ENCODE peak calls at places on chromosomes 13 and 19, in six cellular contexts. One of them, this sample, is unnamed.
A peak's percentile ranks its signal among the peaks of the same experiment; 100 is the strongest.

GRCh38 chr19:29318581-29318980 is 105.6 kb upstream of the UQCRFS1 start:
- DNase-seq in neuronal stem cell: no peak
- DNase-seq in mesendoderm: no peak
- DNase-seq in fibroblast of lung: no peak
- DNase-seq in GM23248: no peak
- DNase-seq in trophoblast cell: no peak
- DNase-seq in this sample: no peak

GRCh38 chr13:20461860-20462532 is 63.7 kb downstream of the CRYL1 start:
- DNase-seq in fibroblast of lung: no peak
- DNase-seq in neuronal stem cell: no peak
- DNase-seq in mesendoderm: peak; percentile 44
- DNase-seq in GM23248: no peak
- DNase-seq in trophoblast cell: peak; percentile 78
- DNase-seq in this sample: no peak

GRCh38 chr13:101552797-101553196 is 100.3 kb downstream of the ITGBL1 start:
- DNase-seq in neuronal stem cell: no peak
- DNase-seq in GM23248: peak; percentile 83
- DNase-seq in fibroblast of lung: peak; percentile 46
- DNase-seq in trophoblast cell: peak; percentile 37
- DNase-seq in mesendoderm: peak; percentile 11
- DNase-seq in this sample: no peak

GRCh38 chr19:18495204-18495911 is 26.5 kb downstream of the ELL start:
- DNase-seq in neuronal stem cell: no peak
- DNase-seq in fibroblast of lung: no peak
- DNase-seq in trophoblast cell: no peak
- DNase-seq in GM23248: no peak
- DNase-seq in mesendoderm: no peak
- DNase-seq in this sample: no peak

GRCh38 chr13:57063007-57063406 is 77.7 kb upstream of the PRR20A start:
- DNase-seq in mesendoderm: peak; percentile 8
- DNase-seq in fibroblast of lung: no peak
- DNase-seq in GM23248: no peak
- DNase-seq in neuronal stem cell: no peak
- DNase-seq in trophoblast cell: no peak
- DNase-seq in this sample: no peak

GRCh38 chr13:19940106-19940505 is 18.4 kb upstream of the ZMYM2 start:
- DNase-seq in GM23248: no peak
- DNase-seq in mesendoderm: peak; percentile 28
- DNase-seq in neuronal stem cell: no peak
- DNase-seq in fibroblast of lung: no peak
- DNase-seq in trophoblast cell: no peak
- DNase-seq in this sample: no peak

GRCh38 chr19:43651758-43652545 is 12.3 kb upstream of the CADM4 start:
- DNase-seq in mesendoderm: peak; percentile 82
- DNase-seq in fibroblast of lung: peak; percentile 69
- DNase-seq in GM23248: peak; percentile 78
- DNase-seq in trophoblast cell: peak; percentile 66
- DNase-seq in neuronal stem cell: no peak
- DNase-seq in this sample: no peak

GRCh38 chr19:1789282-1790020 is 22.6 kb downstream of the ATP8B3 start:
- DNase-seq in fibroblast of lung: no peak
- DNase-seq in GM23248: peak; percentile 17
- DNase-seq in neuronal stem cell: no peak
- DNase-seq in mesendoderm: no peak
- DNase-seq in trophoblast cell: no peak
- DNase-seq in this sample: no peak

GRCh38 chr19:54159352-54160181 is at the start of gene LENG1:
- DNase-seq in GM23248: peak; percentile 100
- DNase-seq in fibroblast of lung: peak; percentile 100
- DNase-seq in neuronal stem cell: peak; percentile 100
- DNase-seq in mesendoderm: peak; percentile 100
- DNase-seq in trophoblast cell: peak; percentile 100
- DNase-seq in this sample: peak; percentile 100

GRCh38 chr13:111658150-111659100 is 338.0 kb downstream of the TEX29 start:
- DNase-seq in trophoblast cell: no peak
- DNase-seq in fibroblast of lung: no peak
- DNase-seq in neuronal stem cell: peak; percentile 76
- DNase-seq in GM23248: no peak
- DNase-seq in mesendoderm: peak; percentile 25
- DNase-seq in this sample: no peak

GRCh38 chr13:39935155-39935554 is 279.7 kb downstream of the COG6 start:
- DNase-seq in GM23248: no peak
- DNase-seq in fibroblast of lung: no peak
- DNase-seq in mesendoderm: no peak
- DNase-seq in trophoblast cell: no peak
- DNase-seq in neuronal stem cell: no peak
- DNase-seq in this sample: no peak

GRCh38 chr13:47897411-47898050 is 103.5 kb downstream of the SUCLA2 start:
- DNase-seq in GM23248: peak; percentile 67
- DNase-seq in trophoblast cell: peak; percentile 98
- DNase-seq in neuronal stem cell: no peak
- DNase-seq in fibroblast of lung: no peak
- DNase-seq in mesendoderm: peak; percentile 97
- DNase-seq in this sample: peak; percentile 11

GRCh38 chr13:29817604-29818378 is 32.6 kb downstream of the UBL3 start:
- DNase-seq in mesendoderm: no peak
- DNase-seq in GM23248: peak; percentile 56
- DNase-seq in fibroblast of lung: no peak
- DNase-seq in trophoblast cell: no peak
- DNase-seq in neuronal stem cell: no peak
- DNase-seq in this sample: no peak

GRCh38 chr19:4830332-4830731 is 1.2 kb downstream of the TICAM1 start:
- DNase-seq in mesendoderm: no peak
- DNase-seq in fibroblast of lung: no peak
- DNase-seq in GM23248: no peak
- DNase-seq in neuronal stem cell: no peak
- DNase-seq in trophoblast cell: no peak
- DNase-seq in this sample: no peak

GRCh38 chr19:48818234-48818823 is 7.5 kb upstream of the BCAT2 start:
- DNase-seq in fibroblast of lung: no peak
- DNase-seq in neuronal stem cell: no peak
- DNase-seq in mesendoderm: no peak
- DNase-seq in GM23248: no peak
- DNase-seq in trophoblast cell: no peak
- DNase-seq in this sample: no peak

GRCh38 chr19:6801397-6802086 is 29.0 kb downstream of the VAV1 start:
- DNase-seq in trophoblast cell: peak; percentile 33
- DNase-seq in mesendoderm: peak; percentile 62
- DNase-seq in neuronal stem cell: no peak
- DNase-seq in GM23248: peak; percentile 21
- DNase-seq in fibroblast of lung: no peak
- DNase-seq in this sample: no peak

GRCh38 chr13:23921451-23921888 is 24.2 kb upstream of the C1QTNF9B start:
- DNase-seq in fibroblast of lung: peak; percentile 66
- DNase-seq in mesendoderm: peak; percentile 93
- DNase-seq in trophoblast cell: peak; percentile 86
- DNase-seq in neuronal stem cell: peak; percentile 39
- DNase-seq in GM23248: peak; percentile 77
- DNase-seq in this sample: peak; percentile 47

GRCh38 chr13:113045214-113046007 is 60.2 kb upstream of the F7 start:
- DNase-seq in GM23248: no peak
- DNase-seq in neuronal stem cell: no peak
- DNase-seq in trophoblast cell: no peak
- DNase-seq in fibroblast of lung: no peak
- DNase-seq in mesendoderm: no peak
- DNase-seq in this sample: no peak

GRCh38 chr13:79867248-79867647 is 386.3 kb downstream of the NDFIP2 start:
- DNase-seq in fibroblast of lung: no peak
- DNase-seq in trophoblast cell: no peak
- DNase-seq in GM23248: no peak
- DNase-seq in mesendoderm: no peak
- DNase-seq in neuronal stem cell: no peak
- DNase-seq in this sample: no peak

GRCh38 chr19:38880882-38881609 is 3.0 kb upstream of the RINL start:
- DNase-seq in fibroblast of lung: no peak
- DNase-seq in mesendoderm: no peak
- DNase-seq in GM23248: no peak
- DNase-seq in trophoblast cell: no peak
- DNase-seq in neuronal stem cell: no peak
- DNase-seq in this sample: no peak
- H3K4me3 ChIP-seq in fibroblast of lung: no peak overlapping the region
- H3K4me3 ChIP-seq in mesendoderm: no peak overlapping the region
- H3K4me3 ChIP-seq in GM23248: no peak overlapping the region
- H3K4me3 ChIP-seq in trophoblast cell: no peak overlapping the region
- H3K4me3 ChIP-seq in neuronal stem cell: no peak overlapping the region
- H3K4me3 ChIP-seq in this sample: no peak overlapping the region

GRCh38 chr19:47503130-47503822 is 11.6 kb downstream of the NAPA start:
- DNase-seq in neuronal stem cell: no peak
- DNase-seq in trophoblast cell: no peak
- DNase-seq in mesendoderm: no peak
- DNase-seq in fibroblast of lung: no peak
- DNase-seq in GM23248: no peak
- DNase-seq in this sample: no peak
- H3K36me3 ChIP-seq in neuronal stem cell: peaks cover 47% of the 10 kb centered on the region
- H3K36me3 ChIP-seq in trophoblast cell: peaks cover 51% of the 10 kb centered on the region
- H3K36me3 ChIP-seq in mesendoderm: peaks cover 2% of the 10 kb centered on the region
- H3K36me3 ChIP-seq in fibroblast of lung: peaks cover 22% of the 10 kb centered on the region
- H3K36me3 ChIP-seq in GM23248: peaks cover 13% of the 10 kb centered on the region
- H3K36me3 ChIP-seq in this sample: peaks cover 3% of the 10 kb centered on the region

GRCh38 chr19:52451241-52451640 is 2.1 kb upstream of the ZNF578 start:
- DNase-seq in trophoblast cell: no peak
- DNase-seq in fibroblast of lung: no peak
- DNase-seq in GM23248: no peak
- DNase-seq in mesendoderm: no peak
- DNase-seq in neuronal stem cell: no peak
- DNase-seq in this sample: no peak

GRCh38 chr19:52453324-52454094 is at the start of gene ZNF578:
- DNase-seq in GM23248: peak; percentile 89
- DNase-seq in fibroblast of lung: peak; percentile 91
- DNase-seq in neuronal stem cell: peak; percentile 5
- DNase-seq in trophoblast cell: peak; percentile 83
- DNase-seq in mesendoderm: peak; percentile 91
- DNase-seq in this sample: peak; percentile 68
- H3K27ac ChIP-seq in GM23248: peak within 1 kb of the TSS; percentile 42
- H3K27ac ChIP-seq in fibroblast of lung: peak within 1 kb of the TSS; percentile 77
- H3K27ac ChIP-seq in neuronal stem cell: no peak within 1 kb of the TSS
- H3K27ac ChIP-seq in trophoblast cell: no peak within 1 kb of the TSS
- H3K27ac ChIP-seq in mesendoderm: no peak within 1 kb of the TSS
- H3K27ac ChIP-seq in this sample: no peak within 1 kb of the TSS

DNA sequence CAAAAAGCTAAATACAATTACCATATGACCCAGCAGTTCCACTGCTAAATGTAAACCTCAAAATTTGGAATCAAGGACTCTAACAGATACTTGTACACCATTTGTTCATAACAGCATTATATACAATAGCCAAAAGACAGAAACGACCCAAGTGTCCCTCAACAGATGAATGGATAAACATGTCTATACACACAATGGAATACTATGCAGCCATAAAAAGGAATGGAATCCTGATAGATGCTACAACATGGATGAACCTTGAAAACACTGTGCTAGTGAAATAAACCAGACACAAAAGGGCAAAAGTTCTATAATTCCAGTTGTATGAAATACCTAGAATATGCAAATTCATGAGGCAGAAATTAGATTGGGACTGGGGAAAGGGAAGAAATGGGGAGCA is 12.2 kb downstream of the NEK3 start:
- DNase-seq in trophoblast cell: no peak
- DNase-seq in mesendoderm: no peak
- DNase-seq in neuronal stem cell: no peak
- DNase-seq in fibroblast of lung: no peak
- DNase-seq in GM23248: no peak
- DNase-seq in this sample: no peak
- H3K4me3 ChIP-seq in trophoblast cell: no peak overlapping the region
- H3K4me3 ChIP-seq in mesendoderm: no peak overlapping the region
- H3K4me3 ChIP-seq in neuronal stem cell: no peak overlapping the region
- H3K4me3 ChIP-seq in fibroblast of lung: no peak overlapping the region
- H3K4me3 ChIP-seq in GM23248: no peak overlapping the region
- H3K4me3 ChIP-seq in this sample: no peak overlapping the region

GRCh38 chr19:42201489-42202289 is 15.8 kb downstream of the DEDD2 start:
- DNase-seq in GM23248: no peak
- DNase-seq in mesendoderm: no peak
- DNase-seq in neuronal stem cell: no peak
- DNase-seq in fibroblast of lung: no peak
- DNase-seq in trophoblast cell: peak; percentile 35
- DNase-seq in this sample: no peak

GRCh38 chr19:42198676-42199439 is 18.6 kb downstream of the DEDD2 start:
- DNase-seq in fibroblast of lung: no peak
- DNase-seq in GM23248: no peak
- DNase-seq in neuronal stem cell: no peak
- DNase-seq in trophoblast cell: no peak
- DNase-seq in mesendoderm: peak; percentile 86
- DNase-seq in this sample: no peak

GRCh38 chr19:42200116-42200740 is 17.2 kb downstream of the DEDD2 start:
- DNase-seq in fibroblast of lung: no peak
- DNase-seq in GM23248: no peak
- DNase-seq in mesendoderm: no peak
- DNase-seq in trophoblast cell: no peak
- DNase-seq in neuronal stem cell: no peak
- DNase-seq in this sample: no peak

GRCh38 chr19:42197375-42197817 is 20.1 kb downstream of the DEDD2 start:
- DNase-seq in GM23248: no peak
- DNase-seq in fibroblast of lung: no peak
- DNase-seq in trophoblast cell: no peak
- DNase-seq in neuronal stem cell: no peak
- DNase-seq in mesendoderm: no peak
- DNase-seq in this sample: no peak

GRCh38 chr19:42199440-42200115 is 17.9 kb downstream of the DEDD2 start:
- DNase-seq in neuronal stem cell: no peak
- DNase-seq in fibroblast of lung: no peak
- DNase-seq in GM23248: no peak
- DNase-seq in mesendoderm: peak; percentile 42
- DNase-seq in trophoblast cell: no peak
- DNase-seq in this sample: no peak
- H3K36me3 ChIP-seq in neuronal stem cell: peaks cover 66% of the 10 kb centered on the region
- H3K36me3 ChIP-seq in fibroblast of lung: peaks cover 18% of the 10 kb centered on the region
- H3K36me3 ChIP-seq in GM23248: peaks cover 11% of the 10 kb centered on the region
- H3K36me3 ChIP-seq in mesendoderm: peaks cover 9% of the 10 kb centered on the region
- H3K36me3 ChIP-seq in trophoblast cell: peaks cover 52% of the 10 kb centered on the region
- H3K36me3 ChIP-seq in this sample: peaks cover 25% of the 10 kb centered on the region

DNA sequence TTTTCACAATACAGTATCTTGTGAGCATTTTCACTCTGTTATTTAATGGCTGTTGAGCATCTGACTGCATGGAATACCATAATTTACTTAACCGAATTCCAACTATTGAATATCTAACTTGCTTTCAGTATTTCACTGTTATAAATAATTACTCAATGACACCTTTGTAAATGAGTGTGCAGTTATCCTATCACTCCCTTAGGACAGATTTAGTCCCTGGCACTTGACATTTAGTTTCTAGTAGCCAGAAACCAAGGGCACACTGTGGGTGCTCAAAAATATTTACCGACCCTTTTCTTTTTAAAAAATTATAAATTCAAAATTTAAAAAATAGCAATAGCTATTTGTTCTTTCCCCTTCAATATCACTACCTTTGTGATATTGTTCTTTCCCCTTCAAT is 258.8 kb downstream of the DCLK1 start:
- DNase-seq in fibroblast of lung: no peak
- DNase-seq in neuronal stem cell: no peak
- DNase-seq in mesendoderm: no peak
- DNase-seq in trophoblast cell: no peak
- DNase-seq in GM23248: no peak
- DNase-seq in this sample: no peak
- H3K27ac ChIP-seq in fibroblast of lung: no peak overlapping the region
- H3K27ac ChIP-seq in neuronal stem cell: no peak overlapping the region
- H3K27ac ChIP-seq in mesendoderm: no peak overlapping the region
- H3K27ac ChIP-seq in trophoblast cell: no peak overlapping the region
- H3K27ac ChIP-seq in GM23248: no peak overlapping the region
- H3K27ac ChIP-seq in this sample: no peak overlapping the region

GRCh38 chr19:52110780-52111179 is 15.2 kb upstream of the ZNF841 start:
- DNase-seq in GM23248: no peak
- DNase-seq in mesendoderm: no peak
- DNase-seq in neuronal stem cell: no peak
- DNase-seq in trophoblast cell: no peak
- DNase-seq in fibroblast of lung: no peak
- DNase-seq in this sample: no peak
- H3K4me3 ChIP-seq in GM23248: no peak overlapping the region
- H3K4me3 ChIP-seq in mesendoderm: no peak overlapping the region
- H3K4me3 ChIP-seq in neuronal stem cell: no peak overlapping the region
- H3K4me3 ChIP-seq in trophoblast cell: no peak overlapping the region
- H3K4me3 ChIP-seq in fibroblast of lung: no peak overlapping the region
- H3K4me3 ChIP-seq in this sample: no peak overlapping the region

GRCh38 chr13:49022472-49023144 is 46.9 kb downstream of the FNDC3A start:
- DNase-seq in trophoblast cell: no peak
- DNase-seq in fibroblast of lung: peak; percentile 42
- DNase-seq in GM23248: peak; percentile 79
- DNase-seq in neuronal stem cell: no peak
- DNase-seq in mesendoderm: no peak
- DNase-seq in this sample: no peak
- H3K36me3 ChIP-seq in trophoblast cell: no peaks in the 10 kb centered on the region
- H3K36me3 ChIP-seq in fibroblast of lung: no peaks in the 10 kb centered on the region
- H3K36me3 ChIP-seq in GM23248: peaks cover 7% of the 10 kb centered on the region
- H3K36me3 ChIP-seq in neuronal stem cell: peaks cover 8% of the 10 kb centered on the region
- H3K36me3 ChIP-seq in mesendoderm: no peaks in the 10 kb centered on the region
- H3K36me3 ChIP-seq in this sample: no peaks in the 10 kb centered on the region

This sample was measured in iPS DF 6.9.